ENCODE peak calls at places on chromosome 1, in nine cellular contexts. L is H9; N is glutamatergic neuron; D is NCI-H1694; R is stimulated activated CD4-positive, alpha-beta T cell treated with anti-CD3 and anti-CD28 coated beads, Interleukin-1b, Interleukin-23, amount 100 ng/mL, for 4 hours; W is breast epithelium; K is Kasumi-1; A is activated CD4-positive, alpha-beta T cell treated with anti-CD3 and anti-CD28 coated beads, Interleukin-2, amount 50 U/mL, for 1 hour; G is HFFc6. B is an unnamed sample.

GRCh38 chr1:17192394-17193221 is 12.3 kb upstream of the PADI1 start:
- DNase-seq in K (no peak), L (no peak), W (no peak), D (no peak), N (no peak), R (no peak), A (no peak), G (no peak), B (no peak)

GRCh38 chr1:3541930-3542329 is 69.4 kb downstream of the MEGF6 start:
- DNase-seq in W (no peak), N (no peak), K (no peak), G (no peak), A (no peak), R (no peak), D (no peak), L (no peak), B (no peak)

GRCh38 chr1:179296356-179296755 is 2.8 kb downstream of the SOAT1 start:
- DNase-seq in G (no peak), A (no peak), K (no peak), W (no peak), N (no peak), D (no peak), R (no peak), L (no peak), B (no peak)

GRCh38 chr1:100988121-100988520 is 37.5 kb downstream of the DPH5 start:
- DNase-seq in R (no peak), N (no peak), K (no peak), W (no peak), A (no peak), L (no peak), D (no peak), G (no peak), B (no peak)

GRCh38 chr1:92210701-92211100 is 7.0 kb upstream of the C1orf146 start:
- DNase-seq in K (peak), A (no peak), R (no peak), G (no peak), W (no peak), N (no peak), D (no peak), L (no peak), B (no peak)

GRCh38 chr1:15045123-15045522 is 108.4 kb upstream of the TMEM51 start:
- DNase-seq in N (no peak), D (no peak), G (no peak), A (no peak), K (no peak), W (no peak), R (no peak), L (no peak), B (no peak)

GRCh38 chr1:113021430-113022085 is 51.4 kb upstream of the LRIG2 start:
- DNase-seq in R (no peak), L (no peak), A (no peak), G (no peak), D (peak), W (no peak), K (no peak), N (no peak), B (no peak)

GRCh38 chr1:94757931-94758330 is 62.2 kb upstream of the SLC44A3 start:
- DNase-seq in K (no peak), W (no peak), G (no peak), R (no peak), A (no peak), D (no peak), N (peak), L (no peak), B (no peak)

GRCh38 chr1:20376880-20377494 is 86.3 kb downstream of the VWA5B1 start:
- DNase-seq in G (peak), K (peak), D (peak), R (peak), L (peak), A (peak), W (no peak), N (peak), B (no peak)

GRCh38 chr1:159959451-159959850 is 5.4 kb upstream of the SLAMF9 start:
- DNase-seq in D (no peak), G (no peak), R (no peak), A (no peak), L (peak), K (no peak), N (no peak), W (no peak), B (no peak)

B was measured in upper lobe of left lung.